ENCODE peak calls at places on chromosomes 11 and 22, in eight cellular contexts. One of them, this sample, is unnamed.

GRCh38 chr22:41369089-41369745 is 12.5 kb upstream of the TEF start:
- DNase-seq in body of pancreas: peak
- DNase-seq in AG09319: no peak
- DNase-seq in HFF-Myc: no peak
- DNase-seq in sigmoid colon: no peak
- DNase-seq in foreskin fibroblast: peak
- DNase-seq in glutamatergic neuron: peak
- DNase-seq in endothelial cell: no peak
- DNase-seq in this sample: no peak

GRCh38 chr11:123718075-123718868 is 23.2 kb downstream of the ZNF202 start:
- DNase-seq in endothelial cell: no peak
- DNase-seq in HFF-Myc: no peak
- DNase-seq in body of pancreas: no peak
- DNase-seq in glutamatergic neuron: no peak
- DNase-seq in sigmoid colon: no peak
- DNase-seq in foreskin fibroblast: no peak
- DNase-seq in AG09319: no peak
- DNase-seq in this sample: no peak

GRCh38 chr11:43053638-43054412 is 258.0 kb upstream of the API5 start:
- DNase-seq in AG09319: no peak
- DNase-seq in body of pancreas: no peak
- DNase-seq in foreskin fibroblast: no peak
- DNase-seq in endothelial cell: no peak
- DNase-seq in sigmoid colon: no peak
- DNase-seq in glutamatergic neuron: no peak
- DNase-seq in HFF-Myc: no peak
- DNase-seq in this sample: no peak

GRCh38 chr22:33652596-33652995 is 267.7 kb downstream of the LARGE1 start:
- DNase-seq in endothelial cell: no peak
- DNase-seq in glutamatergic neuron: no peak
- DNase-seq in AG09319: no peak
- DNase-seq in sigmoid colon: no peak
- DNase-seq in HFF-Myc: no peak
- DNase-seq in foreskin fibroblast: no peak
- DNase-seq in body of pancreas: no peak
- DNase-seq in this sample: no peak

GRCh38 chr11:2531277-2531986 is 86.6 kb downstream of the KCNQ1 start:
- DNase-seq in AG09319: peak
- DNase-seq in body of pancreas: peak
- DNase-seq in glutamatergic neuron: peak
- DNase-seq in foreskin fibroblast: peak
- DNase-seq in HFF-Myc: peak
- DNase-seq in sigmoid colon: peak
- DNase-seq in endothelial cell: peak
- DNase-seq in this sample: peak

GRCh38 chr22:48945621-48946458 is 881.8 kb downstream of the BRD1 start:
- DNase-seq in sigmoid colon: peak
- DNase-seq in endothelial cell: no peak
- DNase-seq in foreskin fibroblast: no peak
- DNase-seq in AG09319: no peak
- DNase-seq in body of pancreas: no peak
- DNase-seq in HFF-Myc: no peak
- DNase-seq in glutamatergic neuron: no peak
- DNase-seq in this sample: peak

GRCh38 chr11:102006835-102007566 is 40.2 kb upstream of the CFAP300 start:
- DNase-seq in glutamatergic neuron: no peak
- DNase-seq in body of pancreas: no peak
- DNase-seq in AG09319: no peak
- DNase-seq in endothelial cell: no peak
- DNase-seq in sigmoid colon: no peak
- DNase-seq in HFF-Myc: no peak
- DNase-seq in foreskin fibroblast: no peak
- DNase-seq in this sample: no peak

GRCh38 chr11:113114452-113115027 is 153.3 kb downstream of the NCAM1 start:
- DNase-seq in foreskin fibroblast: peak
- DNase-seq in AG09319: no peak
- DNase-seq in HFF-Myc: no peak
- DNase-seq in body of pancreas: peak
- DNase-seq in endothelial cell: peak
- DNase-seq in sigmoid colon: peak
- DNase-seq in glutamatergic neuron: peak
- DNase-seq in this sample: no peak

GRCh38 chr22:40332319-40332781 is 13.9 kb upstream of the ADSL start:
- DNase-seq in body of pancreas: no peak
- DNase-seq in endothelial cell: no peak
- DNase-seq in glutamatergic neuron: no peak
- DNase-seq in AG09319: no peak
- DNase-seq in HFF-Myc: no peak
- DNase-seq in sigmoid colon: no peak
- DNase-seq in foreskin fibroblast: peak
- DNase-seq in this sample: no peak

GRCh38 chr11:4559527-4560440 is 14.8 kb downstream of the OR52M1 start:
- DNase-seq in AG09319: no peak
- DNase-seq in body of pancreas: peak
- DNase-seq in foreskin fibroblast: no peak
- DNase-seq in glutamatergic neuron: no peak
- DNase-seq in sigmoid colon: no peak
- DNase-seq in endothelial cell: no peak
- DNase-seq in HFF-Myc: no peak
- DNase-seq in this sample: no peak

GRCh38 chr11:114271316-114271715 is 24.9 kb upstream of the NNMT start:
- DNase-seq in sigmoid colon: no peak
- DNase-seq in glutamatergic neuron: no peak
- DNase-seq in HFF-Myc: no peak
- DNase-seq in AG09319: no peak
- DNase-seq in endothelial cell: no peak
- DNase-seq in body of pancreas: no peak
- DNase-seq in foreskin fibroblast: no peak
- DNase-seq in this sample: no peak

GRCh38 chr11:66915866-66916265 is 42.3 kb downstream of the PC start:
- DNase-seq in glutamatergic neuron: no peak
- DNase-seq in body of pancreas: no peak
- DNase-seq in AG09319: no peak
- DNase-seq in sigmoid colon: no peak
- DNase-seq in foreskin fibroblast: no peak
- DNase-seq in endothelial cell: no peak
- DNase-seq in HFF-Myc: no peak
- DNase-seq in this sample: peak

GRCh38 chr11:120522021-120522420 is 10.5 kb downstream of the GRIK4 start:
- DNase-seq in HFF-Myc: no peak
- DNase-seq in foreskin fibroblast: no peak
- DNase-seq in endothelial cell: no peak
- DNase-seq in AG09319: no peak
- DNase-seq in sigmoid colon: no peak
- DNase-seq in glutamatergic neuron: no peak
- DNase-seq in body of pancreas: no peak
- DNase-seq in this sample: no peak

GRCh38 chr11:36510567-36511020 is 522 bp upstream of the TRAF6 start:
- DNase-seq in AG09319: no peak
- DNase-seq in foreskin fibroblast: peak
- DNase-seq in endothelial cell: no peak
- DNase-seq in sigmoid colon: no peak
- DNase-seq in HFF-Myc: no peak
- DNase-seq in glutamatergic neuron: no peak
- DNase-seq in body of pancreas: peak
- DNase-seq in this sample: no peak

GRCh38 chr11:78417888-78418583 is 416 bp upstream of the GAB2 start:
- DNase-seq in AG09319: no peak
- DNase-seq in HFF-Myc: no peak
- DNase-seq in endothelial cell: peak
- DNase-seq in foreskin fibroblast: peak
- DNase-seq in body of pancreas: peak
- DNase-seq in sigmoid colon: peak
- DNase-seq in glutamatergic neuron: peak
- DNase-seq in this sample: no peak

GRCh38 chr11:1384206-1384965 is 5.3 kb upstream of the BRSK2 start:
- DNase-seq in foreskin fibroblast: peak
- DNase-seq in glutamatergic neuron: no peak
- DNase-seq in HFF-Myc: no peak
- DNase-seq in endothelial cell: no peak
- DNase-seq in sigmoid colon: no peak
- DNase-seq in body of pancreas: no peak
- DNase-seq in AG09319: no peak
- DNase-seq in this sample: no peak

GRCh38 chr22:44622685-44623084 is 79.3 kb upstream of the PRR5 start:
- DNase-seq in glutamatergic neuron: no peak
- DNase-seq in AG09319: no peak
- DNase-seq in sigmoid colon: no peak
- DNase-seq in body of pancreas: no peak
- DNase-seq in foreskin fibroblast: no peak
- DNase-seq in endothelial cell: no peak
- DNase-seq in HFF-Myc: no peak
- DNase-seq in this sample: no peak

GRCh38 chr11:29214833-29215232 is 802.0 kb downstream of the KCNA4 start:
- DNase-seq in glutamatergic neuron: no peak
- DNase-seq in body of pancreas: no peak
- DNase-seq in AG09319: no peak
- DNase-seq in sigmoid colon: no peak
- DNase-seq in foreskin fibroblast: peak
- DNase-seq in endothelial cell: no peak
- DNase-seq in HFF-Myc: no peak
- DNase-seq in this sample: no peak

GRCh38 chr11:118058311-118059230 is 18.3 kb upstream of the TMPRSS4 start:
- DNase-seq in body of pancreas: no peak
- DNase-seq in endothelial cell: no peak
- DNase-seq in glutamatergic neuron: no peak
- DNase-seq in HFF-Myc: no peak
- DNase-seq in foreskin fibroblast: no peak
- DNase-seq in sigmoid colon: peak
- DNase-seq in AG09319: no peak
- DNase-seq in this sample: no peak

DNA sequence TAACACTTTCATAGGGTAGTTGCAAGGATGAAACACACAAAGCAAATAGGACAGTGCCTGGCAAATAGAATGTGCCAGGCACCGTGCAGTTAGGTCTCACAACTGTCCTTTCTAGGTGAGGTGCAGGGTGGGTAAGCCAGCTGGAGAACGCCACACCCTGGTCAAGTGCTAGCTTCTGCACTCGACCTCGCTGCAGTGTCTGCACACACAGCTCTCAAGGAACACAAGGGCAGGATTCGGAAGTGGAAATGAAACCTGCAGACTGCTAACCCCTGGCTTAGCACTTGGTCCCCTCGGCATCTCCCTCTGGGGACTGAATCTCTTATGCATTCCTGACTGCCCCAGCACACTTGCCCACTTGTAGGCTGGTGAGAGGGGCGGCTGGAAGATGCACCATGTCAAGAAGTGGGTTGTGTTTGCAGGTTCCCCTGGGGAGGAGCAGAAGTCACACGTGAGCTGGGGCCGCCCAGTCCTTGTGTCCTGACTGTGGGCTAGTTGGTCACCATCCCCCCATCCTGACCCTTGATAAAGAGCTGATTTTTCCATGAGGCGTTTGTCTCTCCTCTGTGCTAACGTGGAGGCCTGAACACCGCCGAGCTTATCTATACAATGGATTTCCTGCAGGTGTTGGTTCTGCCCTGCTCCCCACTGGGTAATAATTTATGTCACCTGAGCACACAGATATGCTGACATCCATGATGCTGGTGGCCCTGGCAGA is 89.0 kb downstream of the MICAL2 start:
- DNase-seq in endothelial cell: no peak
- DNase-seq in glutamatergic neuron: no peak
- DNase-seq in body of pancreas: peak
- DNase-seq in AG09319: no peak
- DNase-seq in sigmoid colon: no peak
- DNase-seq in foreskin fibroblast: no peak
- DNase-seq in HFF-Myc: no peak
- DNase-seq in this sample: peak
- TF ChIP-seq CTCF in endothelial cell: no peak
- TF ChIP-seq CTCF in glutamatergic neuron: no peak
- TF ChIP-seq CTCF in body of pancreas: no peak
- TF ChIP-seq CTCF in AG09319: no peak
- TF ChIP-seq CTCF in sigmoid colon: no peak
- TF ChIP-seq CTCF in foreskin fibroblast: no peak
- TF ChIP-seq CTCF in HFF-Myc: no peak
- TF ChIP-seq CTCF in this sample: no peak

GRCh38 chr11:65498042-65498726 is 661 bp upstream of the MALAT1 start:
- DNase-seq in endothelial cell: no peak
- DNase-seq in body of pancreas: peak
- DNase-seq in foreskin fibroblast: peak
- DNase-seq in glutamatergic neuron: no peak
- DNase-seq in AG09319: no peak
- DNase-seq in HFF-Myc: peak
- DNase-seq in sigmoid colon: peak
- DNase-seq in this sample: peak

GRCh38 chr11:65498727-65498976 is 193 bp upstream of the MALAT1 start:
- DNase-seq in endothelial cell: no peak
- DNase-seq in sigmoid colon: no peak
- DNase-seq in HFF-Myc: no peak
- DNase-seq in foreskin fibroblast: no peak
- DNase-seq in glutamatergic neuron: no peak
- DNase-seq in body of pancreas: no peak
- DNase-seq in AG09319: no peak
- DNase-seq in this sample: no peak

GRCh38 chr11:65498977-65499712 is at the start of gene MALAT1:
- DNase-seq in sigmoid colon: peak
- DNase-seq in foreskin fibroblast: peak
- DNase-seq in endothelial cell: peak
- DNase-seq in AG09319: peak
- DNase-seq in HFF-Myc: peak
- DNase-seq in body of pancreas: peak
- DNase-seq in glutamatergic neuron: peak
- DNase-seq in this sample: peak

GRCh38 chr11:65496304-65497140 is 2.3 kb upstream of the MALAT1 start:
- DNase-seq in AG09319: no peak
- DNase-seq in HFF-Myc: peak
- DNase-seq in glutamatergic neuron: no peak
- DNase-seq in sigmoid colon: peak
- DNase-seq in body of pancreas: no peak
- DNase-seq in endothelial cell: no peak
- DNase-seq in foreskin fibroblast: peak
- DNase-seq in this sample: peak

GRCh38 chr11:65497141-65498041 is 1.5 kb upstream of the MALAT1 start:
- DNase-seq in sigmoid colon: peak
- DNase-seq in glutamatergic neuron: peak
- DNase-seq in endothelial cell: peak
- DNase-seq in foreskin fibroblast: peak
- DNase-seq in body of pancreas: peak
- DNase-seq in AG09319: peak
- DNase-seq in HFF-Myc: peak
- DNase-seq in this sample: peak
- TF ChIP-seq CTCF in sigmoid colon: no peak
- TF ChIP-seq CTCF in glutamatergic neuron: no peak
- TF ChIP-seq CTCF in endothelial cell: no peak
- TF ChIP-seq CTCF in foreskin fibroblast: no peak
- TF ChIP-seq CTCF in body of pancreas: no peak
- TF ChIP-seq CTCF in AG09319: peak
- TF ChIP-seq CTCF in HFF-Myc: no peak
- TF ChIP-seq CTCF in this sample: no peak

GRCh38 chr11:7636350-7636749 is 37.0 kb downstream of the CYB5R2 start:
- DNase-seq in body of pancreas: no peak
- DNase-seq in HFF-Myc: no peak
- DNase-seq in sigmoid colon: no peak
- DNase-seq in glutamatergic neuron: no peak
- DNase-seq in endothelial cell: no peak
- DNase-seq in foreskin fibroblast: no peak
- DNase-seq in AG09319: no peak
- DNase-seq in this sample: no peak
- TF ChIP-seq CTCF in body of pancreas: no peak
- TF ChIP-seq CTCF in HFF-Myc: no peak
- TF ChIP-seq CTCF in sigmoid colon: no peak
- TF ChIP-seq CTCF in glutamatergic neuron: no peak
- TF ChIP-seq CTCF in endothelial cell: no peak
- TF ChIP-seq CTCF in foreskin fibroblast: no peak
- TF ChIP-seq CTCF in AG09319: no peak
- TF ChIP-seq CTCF in this sample: no peak

GRCh38 chr22:46568102-46568809 is 30.8 kb upstream of the CELSR1 start:
- DNase-seq in body of pancreas: no peak
- DNase-seq in foreskin fibroblast: no peak
- DNase-seq in AG09319: no peak
- DNase-seq in HFF-Myc: no peak
- DNase-seq in sigmoid colon: peak
- DNase-seq in endothelial cell: no peak
- DNase-seq in glutamatergic neuron: no peak
- DNase-seq in this sample: peak
- TF ChIP-seq CTCF in body of pancreas: no peak
- TF ChIP-seq CTCF in foreskin fibroblast: no peak
- TF ChIP-seq CTCF in AG09319: no peak
- TF ChIP-seq CTCF in HFF-Myc: no peak
- TF ChIP-seq CTCF in sigmoid colon: no peak
- TF ChIP-seq CTCF in endothelial cell: no peak
- TF ChIP-seq CTCF in glutamatergic neuron: no peak
- TF ChIP-seq CTCF in this sample: peak